ENCODE peak calls at places on chromosomes 2 and 18, in four cellular contexts. One of them, this sample, is unnamed. For H3K4me1, the result is how much of the 10 kb centered on the place peaks cover.

GRCh38 chr2:179429597-179429996 is 165.0 kb upstream of the SESTD1 start:
- DNase-seq in effector memory CD4-positive, alpha-beta T cell: no peak
- DNase-seq in heart left ventricle: no peak
- DNase-seq in body of pancreas: no peak
- DNase-seq in this sample: no peak

GRCh38 chr2:217277646-217278048 is 417.8 kb upstream of the TNP1 start:
- DNase-seq in effector memory CD4-positive, alpha-beta T cell: no peak
- DNase-seq in body of pancreas: no peak
- DNase-seq in heart left ventricle: peak
- DNase-seq in this sample: peak

GRCh38 chr2:236638707-236639106 is 69.1 kb downstream of the ACKR3 start:
- DNase-seq in effector memory CD4-positive, alpha-beta T cell: no peak
- DNase-seq in body of pancreas: no peak
- DNase-seq in heart left ventricle: no peak
- DNase-seq in this sample: peak

GRCh38 chr2:202542142-202542541 is 92.6 kb upstream of the FAM117B start:
- DNase-seq in heart left ventricle: peak
- DNase-seq in effector memory CD4-positive, alpha-beta T cell: no peak
- DNase-seq in body of pancreas: peak
- DNase-seq in this sample: no peak

GRCh38 chr2:11827547-11827946 is 81.1 kb downstream of the LPIN1 start:
- DNase-seq in heart left ventricle: no peak
- DNase-seq in effector memory CD4-positive, alpha-beta T cell: no peak
- DNase-seq in body of pancreas: no peak
- DNase-seq in this sample: no peak

GRCh38 chr18:9700261-9700796 is 7.8 kb upstream of the RAB31 start:
- DNase-seq in heart left ventricle: no peak
- DNase-seq in body of pancreas: no peak
- DNase-seq in effector memory CD4-positive, alpha-beta T cell: no peak
- DNase-seq in this sample: no peak

GRCh38 chr2:177783835-177784448 is 288.6 kb downstream of the PDE11A start:
- DNase-seq in heart left ventricle: no peak
- DNase-seq in effector memory CD4-positive, alpha-beta T cell: no peak
- DNase-seq in body of pancreas: peak
- DNase-seq in this sample: no peak

GRCh38 chr2:42099431-42100173 is 51.8 kb downstream of the PKDCC start:
- DNase-seq in heart left ventricle: no peak
- DNase-seq in effector memory CD4-positive, alpha-beta T cell: no peak
- DNase-seq in body of pancreas: no peak
- DNase-seq in this sample: peak

GRCh38 chr2:156333951-156334495 is 1.5 kb upstream of the NR4A2 start:
- DNase-seq in effector memory CD4-positive, alpha-beta T cell: no peak
- DNase-seq in heart left ventricle: peak
- DNase-seq in body of pancreas: peak
- DNase-seq in this sample: peak

GRCh38 chr2:20582600-20583221 is 68.2 kb downstream of the HS1BP3 start:
- DNase-seq in effector memory CD4-positive, alpha-beta T cell: no peak
- DNase-seq in body of pancreas: no peak
- DNase-seq in heart left ventricle: no peak
- DNase-seq in this sample: no peak

GRCh38 chr2:20438334-20439192 is 8.3 kb upstream of the RHOB start:
- DNase-seq in body of pancreas: peak
- DNase-seq in heart left ventricle: no peak
- DNase-seq in effector memory CD4-positive, alpha-beta T cell: no peak
- DNase-seq in this sample: no peak

GRCh38 chr2:241014224-241014623 is 15.8 kb downstream of the SNED1 start:
- DNase-seq in heart left ventricle: no peak
- DNase-seq in body of pancreas: no peak
- DNase-seq in effector memory CD4-positive, alpha-beta T cell: no peak
- DNase-seq in this sample: no peak

GRCh38 chr2:8076453-8077284 is 605.2 kb upstream of the ID2 start:
- DNase-seq in body of pancreas: no peak
- DNase-seq in effector memory CD4-positive, alpha-beta T cell: no peak
- DNase-seq in heart left ventricle: no peak
- DNase-seq in this sample: no peak

GRCh38 chr18:12361770-12362378 is 15.2 kb downstream of the AFG3L2 start:
- DNase-seq in effector memory CD4-positive, alpha-beta T cell: no peak
- DNase-seq in body of pancreas: no peak
- DNase-seq in heart left ventricle: peak
- DNase-seq in this sample: no peak

GRCh38 chr18:63105636-63106316 is 213.8 kb downstream of the BCL2 start:
- DNase-seq in effector memory CD4-positive, alpha-beta T cell: no peak
- DNase-seq in heart left ventricle: no peak
- DNase-seq in body of pancreas: no peak
- DNase-seq in this sample: no peak

GRCh38 chr2:178270338-178270737 is 76.0 kb downstream of the OSBPL6 start:
- DNase-seq in heart left ventricle: no peak
- DNase-seq in body of pancreas: no peak
- DNase-seq in effector memory CD4-positive, alpha-beta T cell: no peak
- DNase-seq in this sample: no peak

GRCh38 chr2:191878576-191879298 is 31.8 kb upstream of the CAVIN2 start:
- DNase-seq in body of pancreas: no peak
- DNase-seq in heart left ventricle: no peak
- DNase-seq in effector memory CD4-positive, alpha-beta T cell: no peak
- DNase-seq in this sample: no peak

GRCh38 chr2:221517362-221518121 is 54.6 kb downstream of the EPHA4 start:
- DNase-seq in effector memory CD4-positive, alpha-beta T cell: peak
- DNase-seq in body of pancreas: peak
- DNase-seq in heart left ventricle: no peak
- DNase-seq in this sample: no peak

GRCh38 chr2:12733846-12734245 is 17.1 kb downstream of the TRIB2 start:
- DNase-seq in effector memory CD4-positive, alpha-beta T cell: no peak
- DNase-seq in heart left ventricle: no peak
- DNase-seq in body of pancreas: peak
- DNase-seq in this sample: no peak

GRCh38 chr2:181239400-181239799 is 217.8 kb upstream of the ITGA4 start:
- DNase-seq in body of pancreas: no peak
- DNase-seq in effector memory CD4-positive, alpha-beta T cell: no peak
- DNase-seq in heart left ventricle: no peak
- DNase-seq in this sample: no peak

GRCh38 chr2:1591978-1592907 is 152.1 kb downstream of the PXDN start:
- DNase-seq in body of pancreas: peak
- DNase-seq in effector memory CD4-positive, alpha-beta T cell: no peak
- DNase-seq in heart left ventricle: peak
- DNase-seq in this sample: peak

GRCh38 chr18:76419811-76420210 is 75.2 kb downstream of the ZNF516 start:
- DNase-seq in heart left ventricle: no peak
- DNase-seq in body of pancreas: no peak
- DNase-seq in effector memory CD4-positive, alpha-beta T cell: no peak
- DNase-seq in this sample: no peak
- H3K4me1 ChIP-seq in heart left ventricle: under half
- H3K4me1 ChIP-seq in body of pancreas: under half
- H3K4me1 ChIP-seq in effector memory CD4-positive, alpha-beta T cell: under half
- H3K4me1 ChIP-seq in this sample: under half

DNA sequence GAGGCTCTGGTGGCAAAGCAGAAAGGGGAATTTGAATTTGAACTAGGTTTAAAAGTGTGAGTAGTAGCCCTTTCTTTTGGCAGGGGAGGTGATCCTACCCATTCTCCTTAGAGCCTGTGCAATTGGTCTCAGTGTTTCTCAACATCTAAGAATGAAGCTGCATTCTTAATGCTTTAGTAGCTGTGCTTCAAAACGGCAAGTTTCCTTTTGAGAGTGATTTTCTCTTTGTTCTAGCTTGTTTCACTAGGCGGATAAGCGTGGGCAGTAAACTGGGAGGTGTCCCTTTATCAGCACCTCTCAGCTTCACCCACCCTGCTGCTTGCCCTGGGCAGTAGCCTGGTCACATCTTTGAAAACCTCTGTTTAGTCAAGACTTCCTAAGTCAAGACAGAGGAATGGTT is 6.7 kb downstream of the CRIM1 start:
- DNase-seq in body of pancreas: no peak
- DNase-seq in heart left ventricle: no peak
- DNase-seq in effector memory CD4-positive, alpha-beta T cell: no peak
- DNase-seq in this sample: no peak
- H3K4me1 ChIP-seq in body of pancreas: under half
- H3K4me1 ChIP-seq in heart left ventricle: under half
- H3K4me1 ChIP-seq in effector memory CD4-positive, alpha-beta T cell: under half
- H3K4me1 ChIP-seq in this sample: half or more

GRCh38 chr2:40318931-40319330 is 133.0 kb downstream of the SLC8A1 start:
- DNase-seq in heart left ventricle: no peak
- DNase-seq in body of pancreas: no peak
- DNase-seq in effector memory CD4-positive, alpha-beta T cell: no peak
- DNase-seq in this sample: no peak
- H3K4me1 ChIP-seq in heart left ventricle: under half
- H3K4me1 ChIP-seq in body of pancreas: under half
- H3K4me1 ChIP-seq in effector memory CD4-positive, alpha-beta T cell: under half
- H3K4me1 ChIP-seq in this sample: under half

GRCh38 chr2:70080597-70081200 is 6.6 kb upstream of the PCBP1 start:
- DNase-seq in body of pancreas: no peak
- DNase-seq in effector memory CD4-positive, alpha-beta T cell: no peak
- DNase-seq in heart left ventricle: no peak
- DNase-seq in this sample: no peak
- H3K4me1 ChIP-seq in body of pancreas: under half
- H3K4me1 ChIP-seq in effector memory CD4-positive, alpha-beta T cell: under half
- H3K4me1 ChIP-seq in heart left ventricle: under half
- H3K4me1 ChIP-seq in this sample: under half

GRCh38 chr2:189858301-189858700 is 74.1 kb downstream of the PMS1 start:
- DNase-seq in effector memory CD4-positive, alpha-beta T cell: no peak
- DNase-seq in body of pancreas: no peak
- DNase-seq in heart left ventricle: no peak
- DNase-seq in this sample: no peak
- H3K4me1 ChIP-seq in effector memory CD4-positive, alpha-beta T cell: under half
- H3K4me1 ChIP-seq in body of pancreas: under half
- H3K4me1 ChIP-seq in heart left ventricle: under half
- H3K4me1 ChIP-seq in this sample: under half